ENCODE peak calls at places on chromosome 22, in nine cellular contexts. D, H, S, Y, L, W, C, J and M are unnamed samples.
A peak's percentile ranks its signal among the peaks of the same experiment; 100 is the strongest.

GRCh38 chr22:50305658-50306566 is 1.5 kb downstream of the PLXNB2 start:
- DNase-seq in D (peak; percentile 35), H (peak; percentile 37), S (peak; percentile 50), Y (peak; percentile 68), L (peak; percentile 95), W (no peak), C (no peak), J (peak; percentile 50), M (no peak)

GRCh38 chr22:35984776-35985175 is 43.8 kb downstream of the RBFOX2 start:
- DNase-seq in D (no peak), H (no peak), S (no peak), Y (no peak), L (no peak), W (no peak), C (no peak), J (no peak), M (no peak)

GRCh38 chr22:23755711-23756110 is 1.5 kb upstream of the VPREB3 start:
- DNase-seq in D (no peak), H (no peak), S (no peak), Y (no peak), L (no peak), W (no peak), C (no peak), J (no peak), M (no peak)

GRCh38 chr22:24432059-24432853 is 4.9 kb downstream of the ADORA2A start:
- DNase-seq in D (peak; percentile 69), H (peak; percentile 64), S (no peak), Y (no peak), L (peak; percentile 60), W (no peak), C (no peak), J (no peak), M (no peak)

GRCh38 chr22:43275545-43275981 is 67.6 kb downstream of the SCUBE1 start:
- DNase-seq in D (no peak), H (no peak), S (no peak), Y (peak; percentile 60), L (peak; percentile 66), W (no peak), C (no peak), J (peak; percentile 58), M (no peak)

GRCh38 chr22:41563051-41563711 is 2.4 kb downstream of the CSDC2 start:
- DNase-seq in D (no peak), H (no peak), S (no peak), Y (no peak), L (peak; percentile 56), W (no peak), C (no peak), J (peak; percentile 58), M (no peak)

GRCh38 chr22:30841264-30841663 is 127.3 kb downstream of the MORC2 start:
- DNase-seq in D (no peak), H (no peak), S (no peak), Y (no peak), L (peak; percentile 100), W (no peak), C (no peak), J (no peak), M (no peak)

GRCh38 chr22:33579448-33580093 is 340.7 kb downstream of the LARGE1 start:
- DNase-seq in D (peak; percentile 56), H (peak; percentile 33), S (peak; percentile 14), Y (peak; percentile 75), L (peak; percentile 29), W (peak; percentile 33), C (no peak), J (peak; percentile 82), M (peak; percentile 60)

GRCh38 chr22:29310863-29311339 is 4.5 kb downstream of the GAS2L1 start:
- DNase-seq in D (peak; percentile 85), H (peak; percentile 62), S (no peak), Y (peak; percentile 79), L (peak; percentile 91), W (peak; percentile 47), C (peak; percentile 24), J (peak; percentile 91), M (no peak)

GRCh38 chr22:30036656-30037055 is 43.6 kb upstream of the HORMAD2 start:
- DNase-seq in D (no peak), H (no peak), S (no peak), Y (no peak), L (peak; percentile 50), W (no peak), C (no peak), J (peak; percentile 5), M (no peak)

GRCh38 chr22:46202897-46203589 is 47.0 kb downstream of the CDPF1 start:
- DNase-seq in D (no peak), H (no peak), S (no peak), Y (no peak), L (no peak), W (no peak), C (no peak), J (no peak), M (no peak)

GRCh38 chr22:49901457-49901856 is 16.8 kb downstream of the ALG12 start:
- DNase-seq in D (no peak), H (no peak), S (no peak), Y (no peak), L (no peak), W (no peak), C (no peak), J (no peak), M (no peak)

GRCh38 chr22:29080061-29080975 is 7.5 kb downstream of the KREMEN1 start:
- DNase-seq in D (no peak), H (no peak), S (no peak), Y (no peak), L (peak; percentile 30), W (no peak), C (no peak), J (no peak), M (no peak)

GRCh38 chr22:30890689-30891442 is 77.7 kb downstream of the MORC2 start:
- DNase-seq in D (peak; percentile 38), H (peak; percentile 41), S (no peak), Y (peak; percentile 89), L (peak; percentile 20), W (peak; percentile 9), C (no peak), J (peak; percentile 68), M (peak; percentile 43)

GRCh38 chr22:38304526-38304925 is 12.7 kb downstream of the CSNK1E start:
- DNase-seq in D (no peak), H (no peak), S (no peak), Y (no peak), L (no peak), W (no peak), C (no peak), J (no peak), M (no peak)

GRCh38 chr22:29827091-29827490 is 11.0 kb downstream of the ASCC2 start:
- DNase-seq in D (no peak), H (no peak), S (no peak), Y (no peak), L (no peak), W (no peak), C (no peak), J (no peak), M (no peak)

GRCh38 chr22:50444663-50445062 is 30.2 kb downstream of the SBF1 start:
- DNase-seq in D (no peak), H (no peak), S (no peak), Y (no peak), L (peak; percentile 34), W (no peak), C (no peak), J (no peak), M (no peak)

GRCh38 chr22:47310601-47311000 is 548.2 kb downstream of the TBC1D22A start:
- DNase-seq in D (no peak), H (no peak), S (no peak), Y (no peak), L (peak; percentile 68), W (no peak), C (no peak), J (no peak), M (no peak)

GRCh38 chr22:29269731-29270474 is 1.8 kb downstream of the EWSR1 start:
- DNase-seq in D (peak; percentile 17), H (no peak), S (no peak), Y (no peak), L (peak; percentile 22), W (no peak), C (no peak), J (peak; percentile 35), M (no peak)

GRCh38 chr22:45999379-45999971 is 22.5 kb upstream of the WNT7B start:
- DNase-seq in D (no peak), H (no peak), S (no peak), Y (no peak), L (no peak), W (no peak), C (no peak), J (no peak), M (no peak)

GRCh38 chr22:50481440-50482106 is at the start of gene ADM2:
- DNase-seq in D (peak; percentile 78), H (peak; percentile 79), S (no peak), Y (peak; percentile 94), L (no peak), W (no peak), C (peak; percentile 62), J (peak; percentile 65), M (no peak)

GRCh38 chr22:45927059-45927458 is 49.9 kb downstream of the WNT7B start:
- DNase-seq in D (no peak), H (no peak), S (no peak), Y (no peak), L (no peak), W (no peak), C (no peak), J (no peak), M (no peak)

GRCh38 chr22:17944205-17944725 is 80.1 kb downstream of the MICAL3 start:
- DNase-seq in D (no peak), H (no peak), S (no peak), Y (no peak), L (no peak), W (no peak), C (no peak), J (no peak), M (no peak)

GRCh38 chr22:40088818-40089217 is 88.9 kb upstream of the TNRC6B start:
- DNase-seq in D (no peak), H (no peak), S (no peak), Y (no peak), L (no peak), W (no peak), C (no peak), J (no peak), M (no peak)

GRCh38 chr22:41768420-41768819 is 32.1 kb upstream of the CCDC134 start:
- DNase-seq in D (no peak), H (no peak), S (no peak), Y (no peak), L (peak; percentile 88), W (no peak), C (no peak), J (no peak), M (no peak)

GRCh38 chr22:43326342-43326825 is 16.8 kb downstream of the SCUBE1 start:
- DNase-seq in D (no peak), H (no peak), S (no peak), Y (no peak), L (no peak), W (no peak), C (no peak), J (peak; percentile 63), M (no peak)

GRCh38 chr22:39818050-39818449 is 75.5 kb downstream of the ENTHD1 start:
- DNase-seq in D (no peak), H (no peak), S (no peak), Y (no peak), L (peak; percentile 17), W (no peak), C (no peak), J (no peak), M (no peak)

GRCh38 chr22:42680648-42681047 is 31.5 kb upstream of the CYB5R3 start:
- DNase-seq in D (no peak), H (no peak), S (no peak), Y (no peak), L (peak; percentile 98), W (no peak), C (no peak), J (no peak), M (no peak)

GRCh38 chr22:19446603-19447387 is 716 bp downstream of the C22orf39 start:
- DNase-seq in D (no peak), H (no peak), S (no peak), Y (peak; percentile 84), L (no peak), W (no peak), C (no peak), J (peak; percentile 74), M (no peak)

GRCh38 chr22:37233751-37234631 is 10.1 kb downstream of the RAC2 start:
- DNase-seq in D (peak; percentile 41), H (no peak), S (no peak), Y (peak; percentile 3), L (no peak), W (no peak), C (no peak), J (no peak), M (no peak)

GRCh38 chr22:24338701-24339451 is 68.2 kb downstream of the SPECC1L start:
- DNase-seq in D (no peak), H (no peak), S (no peak), Y (no peak), L (no peak), W (no peak), C (no peak), J (no peak), M (no peak)